ENCODE peak calls at places on chromosomes 16 and 17, in six cellular contexts. O is GM23248; U is small intestine; L is CD4-positive, alpha-beta T cell; K is heart right ventricle; B is MM.1S. F is an unnamed sample.

GRCh38 chr17:61996916-61997605 is 68.0 kb downstream of the MED13 start:
- DNase-seq in O (no peak), U (no peak), L (no peak), K (no peak), B (no peak), F (no peak)

GRCh38 chr16:77231047-77231446 is 31.8 kb downstream of the SYCE1L start:
- DNase-seq in L (no peak), B (no peak), O (no peak), K (no peak), U (no peak), F (no peak)

GRCh38 chr17:39664581-39665561 is at the start of gene TCAP:
- DNase-seq in L (no peak), B (no peak), O (no peak), K (peak; percentile 75), U (no peak), F (no peak)

GRCh38 chr16:89843409-89844350 is 15.4 kb downstream of the SPIRE2 start:
- DNase-seq in K (no peak), B (no peak), U (no peak), O (no peak), L (no peak), F (no peak)

GRCh38 chr16:70751593-70751992 is 49.4 kb downstream of the VAC14 start:
- DNase-seq in K (no peak), L (no peak), B (no peak), O (no peak), U (no peak), F (no peak)

GRCh38 chr17:19728114-19728495 is 11.7 kb upstream of the SLC47A2 start:
- DNase-seq in O (peak; percentile 83), B (no peak), K (peak; percentile 77), L (no peak), U (peak; percentile 68), F (peak; percentile 81)

GRCh38 chr17:42928714-42929496 is 28.3 kb downstream of the G6PC1 start:
- DNase-seq in O (peak; percentile 91), U (peak; percentile 86), L (no peak), B (peak; percentile 75), K (peak; percentile 52), F (no peak)

GRCh38 chr17:29562615-29563014 is 4.2 kb downstream of the ABHD15 start:
- DNase-seq in K (no peak), U (no peak), O (no peak), B (no peak), L (no peak), F (no peak)

GRCh38 chr17:45702666-45703266 is 81.4 kb upstream of the CRHR1 start:
- DNase-seq in U (no peak), O (peak; percentile 29), L (no peak), B (no peak), K (no peak), F (no peak)

GRCh38 chr16:49600541-49600940 is 226.9 kb downstream of the C16orf78 start:
- DNase-seq in K (no peak), O (no peak), U (no peak), L (no peak), B (no peak), F (no peak)

GRCh38 chr16:79497951-79498350 is 102.6 kb downstream of the MAF start:
- DNase-seq in U (no peak), B (no peak), K (no peak), L (no peak), O (no peak), F (no peak)

GRCh38 chr16:86252596-86252995 is 257.7 kb upstream of the FOXF1 start:
- DNase-seq in U (peak; percentile 8), K (no peak), B (no peak), L (no peak), O (peak; percentile 49), F (no peak)

GRCh38 chr17:75610103-75610984 is 22.7 kb downstream of the MYO15B start:
- DNase-seq in U (peak; percentile 98), L (no peak), B (no peak), K (no peak), O (peak; percentile 37), F (no peak)

GRCh38 chr17:3911271-3912053 is 4.8 kb downstream of the P2RX1 start:
- DNase-seq in U (no peak), O (no peak), K (no peak), L (peak; percentile 49), B (peak; percentile 92), F (no peak)

GRCh38 chr17:59105852-59106462 is 723 bp downstream of the TRIM37 start:
- DNase-seq in U (peak; percentile 57), O (peak; percentile 73), K (peak; percentile 57), B (peak; percentile 57), L (peak; percentile 70), F (peak; percentile 44)

GRCh38 chr17:53336281-53336680 is 486.4 kb upstream of the KIF2B start:
- DNase-seq in U (no peak), L (no peak), B (no peak), K (no peak), O (no peak), F (no peak)

GRCh38 chr17:81994593-81995462 is 17.4 kb downstream of the ASPSCR1 start:
- DNase-seq in L (no peak), K (no peak), U (no peak), B (no peak), O (no peak), F (no peak)

GRCh38 chr17:45162022-45162687 is 480 bp downstream of the HEXIM2 start:
- DNase-seq in B (no peak), K (no peak), L (no peak), U (no peak), O (peak; percentile 13), F (peak; percentile 48)

GRCh38 chr17:82062984-82063368 is 2.6 kb downstream of the DUS1L start:
- DNase-seq in K (no peak), O (no peak), B (no peak), U (no peak), L (no peak), F (no peak)

GRCh38 chr16:67858448-67858993 is 11.0 kb upstream of the CENPT start:
- DNase-seq in K (no peak), O (peak; percentile 54), U (peak; percentile 67), B (no peak), L (no peak), F (no peak)
- H3K27ac ChIP-seq in K (peak overlapping the region; percentile 83), O (peak overlapping the region; percentile 100), U (no peak overlapping the region), B (no peak overlapping the region), L (no peak overlapping the region), F (no peak overlapping the region)

GRCh38 chr17:77210331-77210730 is 69.6 kb downstream of the SEC14L1 start:
- DNase-seq in O (no peak), U (no peak), L (no peak), K (no peak), B (peak; percentile 92), F (no peak)
- H3K27ac ChIP-seq in O (no peak overlapping the region), U (no peak overlapping the region), L (no peak overlapping the region), K (no peak overlapping the region), B (peak overlapping the region; percentile 98), F (peak overlapping the region; percentile 85)

GRCh38 chr17:55545765-55546164 is 34.5 kb upstream of the SMIM36 start:
- DNase-seq in U (no peak), L (no peak), K (no peak), O (no peak), B (no peak), F (no peak)

GRCh38 chr17:55543709-55544108 is 32.5 kb upstream of the SMIM36 start:
- DNase-seq in K (no peak), L (no peak), O (no peak), B (no peak), U (no peak), F (no peak)

GRCh38 chr17:55549140-55549539 is 37.9 kb upstream of the SMIM36 start:
- DNase-seq in O (peak; percentile 10), B (peak; percentile 28), K (no peak), L (no peak), U (no peak), F (no peak)

GRCh38 chr17:55547027-55547670 is 35.9 kb upstream of the SMIM36 start:
- DNase-seq in B (no peak), K (no peak), O (peak; percentile 64), L (no peak), U (no peak), F (no peak)

GRCh38 chr17:55546481-55546880 is 35.2 kb upstream of the SMIM36 start:
- DNase-seq in B (no peak), O (no peak), U (no peak), L (no peak), K (no peak), F (no peak)
- H3K27ac ChIP-seq in B (no peak overlapping the region), O (peak overlapping the region; percentile 37), U (no peak overlapping the region), L (no peak overlapping the region), K (no peak overlapping the region), F (no peak overlapping the region)

GRCh38 chr17:17315142-17315821 is 12.1 kb downstream of the NT5M start:
- DNase-seq in U (no peak), B (no peak), L (no peak), O (no peak), K (no peak), F (no peak)
- H3K27ac ChIP-seq in U (no peak overlapping the region), B (no peak overlapping the region), L (no peak overlapping the region), O (no peak overlapping the region), K (no peak overlapping the region), F (no peak overlapping the region)

DNA sequence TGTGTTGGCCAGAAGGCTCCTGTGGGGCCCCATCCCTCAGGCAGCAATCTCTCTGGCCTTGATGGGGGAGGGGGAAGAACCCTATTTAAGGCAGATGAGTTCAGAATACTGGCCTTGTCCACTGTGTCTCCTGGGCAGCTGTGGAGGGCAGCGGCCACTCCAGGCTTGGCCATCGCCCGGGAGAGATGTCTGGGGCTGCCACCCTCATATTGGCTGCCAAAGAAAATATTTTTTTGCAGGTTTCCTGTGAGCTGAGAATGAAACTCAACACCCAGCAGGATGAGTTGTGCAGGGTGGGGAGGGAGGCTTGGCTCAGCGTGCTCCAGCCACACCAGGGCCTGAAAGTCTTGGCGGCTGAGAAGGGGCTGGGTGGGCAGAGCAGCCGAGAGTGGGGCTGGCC is 14.4 kb upstream of the TIMP2 start:
- DNase-seq in B (no peak), U (no peak), K (no peak), O (peak; percentile 42), L (no peak), F (no peak)
- H3K27ac ChIP-seq in B (no peak overlapping the region), U (no peak overlapping the region), K (no peak overlapping the region), O (no peak overlapping the region), L (no peak overlapping the region), F (no peak overlapping the region)

GRCh38 chr16:1071009-1071408 is 1.5 kb upstream of the SSTR5 start:
- DNase-seq in U (no peak), K (no peak), L (no peak), B (no peak), O (no peak), F (no peak)
- H3K27ac ChIP-seq in U (no peak overlapping the region), K (no peak overlapping the region), L (no peak overlapping the region), B (no peak overlapping the region), O (no peak overlapping the region), F (no peak overlapping the region)